ENCODE peak calls at places on chromosome 1, in six cellular contexts. One of them, this sample, is unnamed.

GRCh38 chr1:53133261-53134041 is 9.0 kb downstream of the SLC1A7 start:
- DNase-seq in ovary: no peak
- DNase-seq in left ventricle myocardium inferior: no peak
- DNase-seq in small intestine: no peak
- DNase-seq in ascending aorta: no peak
- DNase-seq in right atrium auricular region: no peak
- DNase-seq in this sample: no peak

GRCh38 chr1:27366411-27367159 is at the start of gene MAP3K6:
- DNase-seq in ovary: peak; percentile 83
- DNase-seq in left ventricle myocardium inferior: peak; percentile 94
- DNase-seq in small intestine: peak; percentile 84
- DNase-seq in ascending aorta: peak; percentile 76
- DNase-seq in right atrium auricular region: peak; percentile 95
- DNase-seq in this sample: peak; percentile 85

GRCh38 chr1:111175349-111175748 is 25.1 kb downstream of the DENND2D start:
- DNase-seq in ovary: no peak
- DNase-seq in left ventricle myocardium inferior: no peak
- DNase-seq in small intestine: no peak
- DNase-seq in ascending aorta: no peak
- DNase-seq in right atrium auricular region: no peak
- DNase-seq in this sample: no peak

GRCh38 chr1:91645031-91645430 is 144.4 kb downstream of the CDC7 start:
- DNase-seq in ovary: no peak
- DNase-seq in left ventricle myocardium inferior: no peak
- DNase-seq in small intestine: no peak
- DNase-seq in ascending aorta: no peak
- DNase-seq in right atrium auricular region: no peak
- DNase-seq in this sample: no peak

GRCh38 chr1:119318466-119319309 is 49.9 kb upstream of the HAO2 start:
- DNase-seq in ovary: no peak
- DNase-seq in left ventricle myocardium inferior: no peak
- DNase-seq in small intestine: no peak
- DNase-seq in ascending aorta: no peak
- DNase-seq in right atrium auricular region: no peak
- DNase-seq in this sample: no peak

GRCh38 chr1:201461193-201461657 is 7.8 kb downstream of the PHLDA3 start:
- DNase-seq in ovary: no peak
- DNase-seq in left ventricle myocardium inferior: no peak
- DNase-seq in small intestine: peak; percentile 40
- DNase-seq in ascending aorta: peak; percentile 66
- DNase-seq in right atrium auricular region: peak; percentile 88
- DNase-seq in this sample: no peak

GRCh38 chr1:83508485-83509151 is 490.3 kb downstream of the TTLL7 start:
- DNase-seq in ovary: no peak
- DNase-seq in left ventricle myocardium inferior: no peak
- DNase-seq in small intestine: no peak
- DNase-seq in ascending aorta: no peak
- DNase-seq in right atrium auricular region: no peak
- DNase-seq in this sample: peak; percentile 43

GRCh38 chr1:180598333-180598979 is 33.4 kb upstream of the XPR1 start:
- DNase-seq in ovary: no peak
- DNase-seq in left ventricle myocardium inferior: no peak
- DNase-seq in small intestine: peak; percentile 79
- DNase-seq in ascending aorta: no peak
- DNase-seq in right atrium auricular region: no peak
- DNase-seq in this sample: no peak

GRCh38 chr1:234208791-234209190 is 164.5 kb upstream of the COA6 start:
- DNase-seq in ovary: no peak
- DNase-seq in left ventricle myocardium inferior: no peak
- DNase-seq in small intestine: no peak
- DNase-seq in ascending aorta: no peak
- DNase-seq in right atrium auricular region: no peak
- DNase-seq in this sample: no peak

GRCh38 chr1:172697463-172698100 is 38.7 kb downstream of the FASLG start:
- DNase-seq in ovary: no peak
- DNase-seq in left ventricle myocardium inferior: no peak
- DNase-seq in small intestine: peak; percentile 53
- DNase-seq in ascending aorta: no peak
- DNase-seq in right atrium auricular region: no peak
- DNase-seq in this sample: no peak

GRCh38 chr1:16082283-16083038 is 9.0 kb upstream of the FAM131C start:
- DNase-seq in ovary: peak; percentile 64
- DNase-seq in left ventricle myocardium inferior: peak; percentile 69
- DNase-seq in small intestine: peak; percentile 76
- DNase-seq in ascending aorta: no peak
- DNase-seq in right atrium auricular region: no peak
- DNase-seq in this sample: peak; percentile 64

DNA sequence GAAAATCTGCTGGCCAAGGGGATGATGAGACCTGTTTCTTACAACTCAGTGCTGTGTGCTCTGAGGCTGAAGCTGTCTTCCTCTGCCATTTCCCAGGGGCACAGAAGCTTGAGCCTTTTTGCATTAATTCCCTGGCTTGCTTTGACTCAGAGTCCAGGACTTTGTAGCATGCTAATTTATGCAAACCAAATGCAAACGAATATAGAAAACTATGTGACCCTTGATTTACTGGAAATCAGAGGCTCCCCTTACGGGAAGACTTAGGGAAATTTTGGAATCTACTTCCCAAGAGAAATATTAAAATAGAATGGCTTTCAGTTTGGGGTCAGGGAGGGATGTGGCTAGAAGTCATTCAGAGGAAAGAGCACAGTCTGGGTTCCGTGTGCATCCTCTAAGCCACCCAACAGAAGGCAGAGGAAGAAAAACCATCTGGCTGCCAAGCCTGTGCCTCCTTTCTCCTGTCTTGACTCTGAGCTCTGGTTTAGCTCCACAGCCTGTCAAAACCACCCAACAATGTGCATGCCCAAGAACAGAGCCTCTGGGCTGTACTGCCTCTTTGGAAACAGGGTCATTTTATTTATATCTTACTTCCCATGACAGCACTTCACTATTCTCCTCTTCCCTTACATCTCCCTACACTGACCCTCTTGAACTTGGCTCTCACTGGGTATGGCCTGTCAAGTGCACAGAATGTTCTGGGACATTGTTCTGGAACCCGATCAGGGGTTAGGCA is 30.0 kb downstream of the ATF3 start:
- DNase-seq in ovary: no peak
- DNase-seq in left ventricle myocardium inferior: peak; percentile 32
- DNase-seq in small intestine: no peak
- DNase-seq in ascending aorta: no peak
- DNase-seq in right atrium auricular region: no peak
- DNase-seq in this sample: no peak
- H3K27ac ChIP-seq in ovary: no peak overlapping the region
- H3K27ac ChIP-seq in left ventricle myocardium inferior: peak overlapping the region; percentile 85
- H3K27ac ChIP-seq in small intestine: no peak overlapping the region
- H3K27ac ChIP-seq in ascending aorta: peak overlapping the region; percentile 66
- H3K27ac ChIP-seq in right atrium auricular region: peak overlapping the region; percentile 76
- H3K27ac ChIP-seq in this sample: no peak overlapping the region

GRCh38 chr1:80498673-80499072 is 1302.1 kb upstream of the ADGRL2 start:
- DNase-seq in ovary: no peak
- DNase-seq in left ventricle myocardium inferior: no peak
- DNase-seq in small intestine: no peak
- DNase-seq in ascending aorta: no peak
- DNase-seq in right atrium auricular region: no peak
- DNase-seq in this sample: no peak
- H3K9me3 ChIP-seq in ovary: no peaks in the 10 kb centered on the region
- H3K9me3 ChIP-seq in left ventricle myocardium inferior: peaks cover 9% of the 10 kb centered on the region
- H3K9me3 ChIP-seq in small intestine: no peaks in the 10 kb centered on the region
- H3K9me3 ChIP-seq in ascending aorta: peaks cover 4% of the 10 kb centered on the region
- H3K9me3 ChIP-seq in right atrium auricular region: no peaks in the 10 kb centered on the region
- H3K9me3 ChIP-seq in this sample: no peaks in the 10 kb centered on the region

DNA sequence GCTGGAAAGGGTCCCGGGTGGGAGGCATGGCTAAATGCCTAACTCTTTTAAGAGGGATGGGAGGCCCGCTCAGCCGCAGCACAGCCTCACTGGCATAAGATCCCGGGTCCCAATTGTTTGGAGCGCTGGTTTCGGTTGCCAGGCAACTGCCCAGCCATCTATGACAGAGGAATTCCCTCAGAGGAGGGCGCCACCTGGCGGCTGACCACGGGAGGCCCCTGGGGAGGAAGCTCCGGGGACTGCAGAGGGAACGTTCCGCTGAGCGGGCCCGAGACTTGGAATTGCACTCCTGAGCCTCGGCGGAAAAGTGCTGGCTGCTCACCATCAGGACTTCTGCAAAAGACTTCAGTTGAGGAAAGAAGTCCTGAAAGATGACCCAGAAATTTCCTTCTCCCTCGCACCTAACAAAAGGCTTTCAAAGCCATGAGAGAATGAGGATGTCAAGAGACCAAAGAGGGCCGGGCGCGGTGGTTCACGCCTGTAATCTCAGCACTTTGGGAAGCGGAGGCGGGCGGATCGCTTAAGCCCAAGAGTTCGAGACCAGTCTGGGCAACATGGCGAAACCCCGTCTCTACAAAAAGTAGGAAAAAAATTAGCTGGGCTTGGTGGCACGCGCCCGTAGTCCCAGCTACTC is 1.1 kb upstream of the ELAPOR1 start:
- DNase-seq in ovary: peak; percentile 89
- DNase-seq in left ventricle myocardium inferior: peak; percentile 93
- DNase-seq in small intestine: peak; percentile 87
- DNase-seq in ascending aorta: peak; percentile 74
- DNase-seq in right atrium auricular region: peak; percentile 95
- DNase-seq in this sample: peak; percentile 87
- H3K4me3 ChIP-seq in ovary: peak overlapping the region; percentile 2
- H3K4me3 ChIP-seq in left ventricle myocardium inferior: peak overlapping the region; percentile 62
- H3K4me3 ChIP-seq in small intestine: no peak overlapping the region
- H3K4me3 ChIP-seq in ascending aorta: peak overlapping the region; percentile 47
- H3K4me3 ChIP-seq in right atrium auricular region: peak overlapping the region; percentile 15
- H3K4me3 ChIP-seq in this sample: no peak overlapping the region

DNA sequence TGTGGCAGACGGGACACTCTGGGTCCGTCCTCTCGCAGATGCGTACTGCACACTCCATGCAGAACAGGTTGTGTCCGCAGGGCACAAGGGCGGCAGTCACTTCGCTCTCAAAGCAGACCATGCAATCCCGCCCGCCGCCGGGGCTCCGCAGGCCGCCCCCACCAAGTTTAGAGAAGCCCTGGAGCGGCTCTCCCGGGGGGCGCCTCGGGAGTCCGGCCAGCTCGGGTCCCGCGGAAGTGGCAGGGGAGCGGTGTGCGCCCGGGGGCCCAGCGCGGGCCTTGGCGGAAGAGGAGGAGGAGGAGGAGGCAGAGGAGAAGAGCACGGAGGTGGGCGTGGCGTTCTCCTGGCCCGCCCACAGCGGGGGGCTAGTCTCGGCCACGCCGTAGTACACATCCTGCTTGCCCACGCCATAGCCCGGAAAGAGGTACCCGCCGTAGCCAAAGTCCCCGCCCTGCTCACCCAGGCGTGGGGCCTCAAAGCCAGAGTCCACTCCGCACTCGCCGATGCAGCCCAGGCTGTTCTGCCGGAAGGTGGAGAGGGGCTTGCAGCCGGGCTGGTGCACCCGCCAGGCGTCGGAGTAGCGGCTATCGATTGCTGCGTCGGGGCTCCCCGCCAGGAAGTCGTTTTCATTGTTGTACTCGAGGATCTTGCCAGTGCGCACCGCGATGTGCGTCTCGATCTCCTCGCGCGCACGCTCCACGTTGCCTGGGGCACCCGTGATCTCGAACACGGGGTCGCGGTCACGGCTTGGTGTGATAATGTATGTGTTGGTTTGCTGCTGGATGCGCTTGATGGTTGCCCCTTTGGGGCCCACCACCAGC is 5.4 kb downstream of the MEX3A start:
- DNase-seq in ovary: peak; percentile 51
- DNase-seq in left ventricle myocardium inferior: peak; percentile 43
- DNase-seq in small intestine: no peak
- DNase-seq in ascending aorta: no peak
- DNase-seq in right atrium auricular region: no peak
- DNase-seq in this sample: no peak
- H3K27ac ChIP-seq in ovary: no peak overlapping the region
- H3K27ac ChIP-seq in left ventricle myocardium inferior: peak overlapping the region; percentile 54
- H3K27ac ChIP-seq in small intestine: no peak overlapping the region
- H3K27ac ChIP-seq in ascending aorta: no peak overlapping the region
- H3K27ac ChIP-seq in right atrium auricular region: no peak overlapping the region
- H3K27ac ChIP-seq in this sample: no peak overlapping the region

This sample was measured in tibial nerve.